ENCODE peak calls at places on chromosomes 12 and 14, in six cellular contexts. B is K562, J is HCT116, K is HepG2, Q is GM12878, D is H1. S is an unnamed sample. For H3K79me2, the result is how much of the 10 kb centered on the place peaks cover.

GRCh38 chr12:79174656-79175055 is 310.1 kb downstream of the SYT1 start:
- DNase-seq in B (no peak), J (peak), K (peak), Q (no peak), D (no peak), S (no peak)

GRCh38 chr12:112939761-112940357 is 1.6 kb downstream of the OAS3 start:
- DNase-seq in B (no peak), J (no peak), K (no peak), Q (peak), D (no peak), S (peak)

GRCh38 chr12:25677180-25677937 is 124.3 kb upstream of the LMNTD1 start:
- DNase-seq in B (no peak), J (no peak), K (no peak), Q (no peak), D (no peak), S (no peak)

GRCh38 chr12:53185582-53186153 is 4.9 kb upstream of the CSAD start:
- DNase-seq in B (no peak), J (no peak), K (no peak), Q (no peak), D (no peak), S (no peak)

GRCh38 chr12:52130695-52131094 is 51.2 kb downstream of the SMIM41 start:
- DNase-seq in B (no peak), J (no peak), K (no peak), Q (no peak), D (no peak), S (peak)

GRCh38 chr12:131529196-131530040 is 181.5 kb upstream of the SFSWAP start:
- DNase-seq in B (peak), J (no peak), K (no peak), Q (no peak), D (no peak), S (no peak)

GRCh38 chr14:100900837-100901390 is 2.6 kb downstream of the RTL1 start:
- DNase-seq in B (peak), J (peak), K (peak), Q (no peak), D (peak), S (peak)

GRCh38 chr14:94110552-94111181 is at the start of gene IFI27:
- DNase-seq in B (peak), J (no peak), K (no peak), Q (no peak), D (no peak), S (no peak)

GRCh38 chr12:31204995-31205582 is 120.9 kb downstream of the SINHCAF start:
- DNase-seq in B (no peak), J (no peak), K (no peak), Q (peak), D (no peak), S (no peak)

GRCh38 chr14:75280831-75281690 is 2.4 kb downstream of the FOS start:
- DNase-seq in B (no peak), J (no peak), K (no peak), Q (no peak), D (no peak), S (no peak)

GRCh38 chr12:66497000-66497897 is 181.6 kb downstream of the GRIP1 start:
- DNase-seq in B (no peak), J (no peak), K (no peak), Q (no peak), D (peak), S (no peak)

GRCh38 chr14:90454041-90455000 is 57.5 kb downstream of the CALM1 start:
- DNase-seq in B (peak), J (peak), K (peak), Q (no peak), D (peak), S (peak)

DNA sequence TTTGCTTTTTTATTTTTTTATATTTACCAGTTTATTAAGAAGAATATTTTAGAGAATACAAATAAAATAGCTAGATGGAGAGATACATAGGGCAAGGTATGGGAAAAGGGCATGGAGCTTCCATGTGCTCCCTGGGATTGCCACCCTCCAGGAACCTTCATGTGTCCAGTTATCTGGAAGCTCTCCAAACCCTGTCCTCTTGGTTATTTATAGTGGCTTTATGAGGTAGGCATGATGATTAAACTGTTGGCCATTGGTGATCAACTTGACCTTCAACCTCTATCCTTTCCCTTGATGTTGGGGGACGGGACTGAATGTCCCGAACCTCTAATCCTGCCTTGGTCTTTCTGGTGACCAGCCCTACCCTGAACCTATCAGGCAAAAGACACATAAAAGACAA is 156.3 kb downstream of the CCDC91 start:
- DNase-seq in B (no peak), J (no peak), K (no peak), Q (no peak), D (no peak), S (no peak)
- H3K79me2 ChIP-seq in B (under half), J (under half), K (under half), Q (under half), D (under half), S (under half)

GRCh38 chr14:24332094-24332983 is 2.5 kb downstream of the ADCY4 start:
- DNase-seq in B (peak), J (no peak), K (peak), Q (peak), D (peak), S (peak)
- TF ChIP-seq JUND in B (no peak), J (no peak), K (peak), Q (no peak), D (no peak), S (no peak)

GRCh38 chr12:114673169-114673833 is 10.7 kb downstream of the TBX3 start:
- DNase-seq in B (no peak), J (no peak), K (no peak), Q (no peak), D (peak), S (peak)

GRCh38 chr12:114678028-114678427 is 5.9 kb downstream of the TBX3 start:
- DNase-seq in B (no peak), J (no peak), K (no peak), Q (no peak), D (no peak), S (peak)

GRCh38 chr12:114678718-114679117 is 5.3 kb downstream of the TBX3 start:
- DNase-seq in B (no peak), J (no peak), K (no peak), Q (no peak), D (no peak), S (no peak)

GRCh38 chr12:114674201-114675047 is 9.6 kb downstream of the TBX3 start:
- DNase-seq in B (no peak), J (no peak), K (no peak), Q (no peak), D (peak), S (no peak)

DNA sequence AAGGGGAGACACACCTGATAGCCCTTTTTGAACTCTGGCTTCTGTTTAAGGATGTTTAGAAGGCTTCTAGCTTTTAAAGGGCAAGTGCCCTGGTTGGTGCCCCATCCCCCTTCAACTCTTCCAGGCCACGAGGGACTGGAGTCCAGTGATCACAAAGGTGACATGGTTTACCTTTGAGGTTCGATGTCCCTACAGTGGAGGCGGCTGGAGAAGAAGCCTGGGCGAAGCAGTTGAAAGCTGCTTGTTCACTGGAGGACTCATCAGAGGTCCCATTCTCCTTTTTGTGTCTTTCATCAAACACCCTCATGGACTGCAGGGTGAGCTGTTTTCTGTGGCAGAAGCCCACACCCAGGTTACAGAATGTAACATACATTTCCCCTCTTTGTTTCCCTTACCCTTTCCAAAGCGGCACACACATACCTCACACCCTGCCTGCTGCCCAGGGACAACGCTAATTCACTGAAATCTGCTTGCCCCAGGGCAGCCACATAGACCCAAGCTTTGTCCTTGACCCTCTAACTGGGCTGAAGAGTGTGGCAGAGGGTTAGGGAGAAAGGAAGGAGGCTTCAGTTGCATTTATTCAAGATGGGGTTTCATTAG is 7.7 kb downstream of the TBX3 start:
- DNase-seq in B (no peak), J (no peak), K (no peak), Q (no peak), D (no peak), S (no peak)
- H3K79me2 ChIP-seq in B (under half), J (under half), K (half or more), Q (under half), D (under half), S (under half)

DNA sequence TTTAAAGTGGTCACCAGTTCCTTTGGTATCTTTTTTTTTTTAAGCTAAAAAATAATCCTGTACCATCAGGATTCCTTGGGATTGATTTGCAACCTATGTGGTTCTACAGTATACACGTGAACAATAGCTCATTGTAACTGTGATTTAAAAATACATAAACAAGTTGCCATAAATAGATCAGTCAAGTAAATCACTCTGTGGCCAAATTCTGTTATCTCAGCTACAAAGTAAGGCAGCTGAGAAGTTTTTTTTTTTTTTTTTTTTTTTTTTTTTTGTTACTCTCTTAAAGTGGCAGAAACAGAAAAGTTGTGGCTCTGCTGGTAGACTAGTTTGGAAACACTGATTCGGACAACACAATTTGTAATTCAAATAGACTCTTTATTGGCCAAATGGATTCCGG is 104.5 kb downstream of the PRICKLE1 start:
- DNase-seq in B (no peak), J (no peak), K (no peak), Q (no peak), D (no peak), S (no peak)
- TF ChIP-seq JUND in B (no peak), J (no peak), K (no peak), Q (no peak), D (no peak), S (no peak)

DNA sequence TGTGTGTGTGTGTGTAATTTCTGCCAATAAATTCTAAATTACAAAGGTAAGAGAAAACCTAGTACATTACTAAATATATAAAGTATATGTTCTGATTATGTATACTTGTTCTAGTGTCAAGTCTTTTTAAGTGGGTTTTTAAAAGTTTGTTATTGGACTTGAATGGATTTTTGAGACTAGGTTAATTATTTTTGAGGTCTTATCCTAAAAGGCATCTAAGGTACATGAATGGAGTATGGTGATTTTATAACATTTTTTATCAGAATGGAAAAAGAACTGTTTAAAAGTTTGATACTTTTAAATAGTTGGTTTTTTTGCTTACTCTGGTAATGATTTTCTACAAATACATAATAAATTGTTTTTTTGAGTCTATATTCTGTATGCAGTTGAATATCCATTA is 22.5 kb upstream of the TMPRSS12 start:
- DNase-seq in B (no peak), J (no peak), K (no peak), Q (no peak), D (no peak), S (no peak)
- H3K79me2 ChIP-seq in B (under half), J (under half), K (under half), Q (under half), D (under half), S (under half)

GRCh38 chr12:49279706-49280159 is 14.9 kb downstream of the TUBA1C start:
- DNase-seq in B (no peak), J (no peak), K (peak), Q (no peak), D (no peak), S (peak)
- TF ChIP-seq JUND in B (peak), J (no peak), K (no peak), Q (no peak), D (no peak), S (no peak)

GRCh38 chr12:1607940-1608782 is 13.8 kb upstream of the FBXL14 start:
- DNase-seq in B (no peak), J (no peak), K (no peak), Q (no peak), D (no peak), S (no peak)
- H3K79me2 ChIP-seq in B (under half), J (under half), K (under half), Q (under half), D (under half), S (half or more)

DNA sequence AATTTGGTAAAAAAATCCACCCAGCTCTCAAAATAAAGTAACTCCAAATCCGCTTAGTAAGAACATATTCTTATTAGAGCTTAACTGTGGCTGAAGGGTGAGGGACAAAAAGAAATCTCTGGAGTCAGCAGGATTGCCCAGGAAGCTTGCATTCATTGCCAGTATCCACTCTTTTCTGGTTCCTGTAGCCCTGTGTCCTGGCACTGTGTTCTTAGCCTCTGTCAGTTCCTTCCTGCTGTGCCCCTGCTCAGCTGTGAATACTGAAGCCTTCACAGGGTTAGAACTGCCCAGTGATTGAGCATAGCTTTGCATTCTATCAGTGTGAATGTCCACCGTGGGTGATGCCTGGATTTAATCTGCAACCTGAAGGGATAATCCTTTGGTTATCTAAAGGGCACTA is 266.9 kb upstream of the PELI2 start:
- DNase-seq in B (no peak), J (no peak), K (no peak), Q (no peak), D (no peak), S (no peak)
- TF ChIP-seq JUND in B (no peak), J (no peak), K (no peak), Q (no peak), D (no peak), S (no peak)

GRCh38 chr14:106343636-106344035 is 817.3 kb downstream of the TMEM121 start:
- DNase-seq in B (no peak), J (no peak), K (no peak), Q (no peak), D (no peak), S (no peak)
- H3K79me2 ChIP-seq in B (under half), J (under half), K (under half), Q (under half), D (under half), S (under half)

S was measured in SK-N-SH.